ENCODE peak calls at places on chromosomes 4 and X, in four cellular contexts. S is uterus; K is CD8-positive, alpha-beta memory T cell; Y is upper lobe of left lung. J is an unnamed sample. For H3K4me1, the result is how much of the 10 kb centered on the place peaks cover.

GRCh38 chr4:23337292-23337691 is 552.6 kb downstream of the PPARGC1A start:
- DNase-seq in S (no peak), K (no peak), Y (no peak), J (no peak)

GRCh38 chr4:100008048-100008447 is 58.0 kb upstream of the H2AZ1 start:
- DNase-seq in S (no peak), K (no peak), Y (no peak), J (no peak)

GRCh38 chr4:8392591-8393190 is 47.8 kb downstream of the ACOX3 start:
- DNase-seq in S (no peak), K (no peak), Y (no peak), J (no peak)

GRCh38 chr4:178306565-178306964 is 864.3 kb upstream of the AGA start:
- DNase-seq in S (no peak), K (no peak), Y (no peak), J (no peak)

GRCh38 chr4:103318327-103318726 is 120.2 kb upstream of the CENPE start:
- DNase-seq in S (no peak), K (no peak), Y (no peak), J (no peak)

GRCh38 chr4:17313194-17313593 is 198.7 kb downstream of the QDPR start:
- DNase-seq in S (no peak), K (no peak), Y (no peak), J (no peak)

GRCh38 chr4:68732653-68733466 is 62.4 kb upstream of the UGT2B15 start:
- DNase-seq in S (no peak), K (no peak), Y (no peak), J (peak)

GRCh38 chr4:156346959-156347385 is 393.3 kb upstream of the CTSO start:
- DNase-seq in S (no peak), K (no peak), Y (no peak), J (no peak)

GRCh38 chr4:71752383-71753042 is 31.4 kb downstream of the GC start:
- DNase-seq in S (no peak), K (no peak), Y (no peak), J (no peak)

GRCh38 chr4:43048570-43048969 is 156.1 kb downstream of the GRXCR1 start:
- DNase-seq in S (no peak), K (no peak), Y (no peak), J (no peak)

GRCh38 chrX:63855896-63856295 is 70.9 kb upstream of the ARHGEF9 start:
- DNase-seq in S (no peak), K (no peak), Y (no peak), J (no peak)

GRCh38 chrX:38860106-38861013 is 59.1 kb downstream of the MID1IP1 start:
- DNase-seq in S (no peak), K (no peak), Y (no peak), J (no peak)

GRCh38 chr4:76375703-76376102 is 45.2 kb downstream of the CCDC158 start:
- DNase-seq in S (no peak), K (no peak), Y (no peak), J (no peak)

GRCh38 chr4:151771664-151772063 is 10.9 kb upstream of the GATB start:
- DNase-seq in S (no peak), K (no peak), Y (no peak), J (no peak)

GRCh38 chr4:182826391-182826790 is 90.8 kb downstream of the DCTD start:
- DNase-seq in S (no peak), K (no peak), Y (no peak), J (no peak)

GRCh38 chr4:47209833-47210232 is 178.5 kb downstream of the GABRB1 start:
- DNase-seq in S (no peak), K (no peak), Y (no peak), J (no peak)

GRCh38 chr4:11632015-11632414 is 203.3 kb upstream of the HS3ST1 start:
- DNase-seq in S (no peak), K (no peak), Y (no peak), J (no peak)

GRCh38 chrX:13223868-13224555 is 95.8 kb downstream of the ATXN3L start:
- DNase-seq in S (no peak), K (peak), Y (no peak), J (no peak)

GRCh38 chrX:153882557-153882956 is 3.4 kb downstream of the L1CAM start:
- DNase-seq in S (no peak), K (no peak), Y (no peak), J (no peak)
- H3K4me1 ChIP-seq in S (under half), K (under half), Y (under half), J (under half)

GRCh38 chr4:2802618-2803531 is 10.0 kb downstream of the SH3BP2 start:
- DNase-seq in S (no peak), K (no peak), Y (peak), J (no peak)

GRCh38 chr4:2799444-2799911 is 6.6 kb downstream of the SH3BP2 start:
- DNase-seq in S (peak), K (no peak), Y (peak), J (no peak)

GRCh38 chr4:2799971-2800690 is 7.2 kb downstream of the SH3BP2 start:
- DNase-seq in S (peak), K (no peak), Y (peak), J (no peak)

GRCh38 chr4:2798399-2799301 is 5.8 kb downstream of the SH3BP2 start:
- DNase-seq in S (peak), K (peak), Y (peak), J (no peak)

DNA sequence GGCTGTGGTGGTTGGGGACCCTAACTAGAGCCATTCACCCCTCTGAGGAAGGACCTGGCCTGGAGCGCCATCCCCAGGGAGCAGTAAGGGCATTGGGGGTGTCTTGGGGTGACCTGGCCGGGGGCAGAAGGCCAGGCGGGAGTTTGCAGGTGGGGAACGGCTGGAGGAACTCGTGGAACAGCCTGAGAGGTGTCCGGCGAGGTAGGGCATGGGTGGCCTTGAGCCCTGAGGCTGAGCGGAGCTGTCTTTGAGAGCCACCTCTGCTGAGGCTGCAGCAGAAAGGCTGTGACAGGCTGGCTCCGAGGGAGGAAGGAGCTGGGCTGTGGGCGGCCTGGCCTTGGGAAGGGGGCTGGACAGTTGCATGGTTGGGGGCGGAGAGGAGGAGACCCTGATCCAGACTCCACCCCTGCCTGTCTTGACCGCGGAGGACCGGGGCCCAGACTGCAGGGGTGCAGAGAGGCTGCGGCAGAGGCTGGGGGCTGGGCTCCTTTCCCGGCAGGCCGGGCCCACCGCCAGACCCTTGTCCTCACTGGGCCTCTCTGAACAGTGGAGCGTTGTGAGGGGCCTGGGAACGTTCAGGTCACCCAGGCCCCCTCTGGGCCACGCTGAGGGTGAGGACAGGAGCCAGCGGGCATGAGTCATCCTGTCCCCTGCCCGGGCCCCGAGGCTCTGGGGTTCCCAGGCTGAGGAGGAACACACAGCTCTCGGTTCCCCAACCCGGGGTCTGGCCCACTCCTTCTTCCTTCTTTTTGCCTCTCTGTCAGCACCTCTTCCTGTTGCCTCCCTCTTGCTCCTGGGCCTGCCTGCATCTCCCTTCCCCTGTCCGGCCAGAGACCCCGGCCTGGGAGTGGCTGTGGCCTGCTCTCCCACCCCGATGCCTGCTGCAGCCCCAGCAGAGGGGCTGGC is 8.1 kb downstream of the SH3BP2 start:
- DNase-seq in S (peak), K (no peak), Y (peak), J (peak)
- H3K4me1 ChIP-seq in S (under half), K (under half), Y (half or more), J (half or more)

GRCh38 chr4:184386271-184386781 is 88.0 kb downstream of the IRF2 start:
- DNase-seq in S (no peak), K (no peak), Y (no peak), J (no peak)
- H3K4me1 ChIP-seq in S (under half), K (under half), Y (under half), J (half or more)

DNA sequence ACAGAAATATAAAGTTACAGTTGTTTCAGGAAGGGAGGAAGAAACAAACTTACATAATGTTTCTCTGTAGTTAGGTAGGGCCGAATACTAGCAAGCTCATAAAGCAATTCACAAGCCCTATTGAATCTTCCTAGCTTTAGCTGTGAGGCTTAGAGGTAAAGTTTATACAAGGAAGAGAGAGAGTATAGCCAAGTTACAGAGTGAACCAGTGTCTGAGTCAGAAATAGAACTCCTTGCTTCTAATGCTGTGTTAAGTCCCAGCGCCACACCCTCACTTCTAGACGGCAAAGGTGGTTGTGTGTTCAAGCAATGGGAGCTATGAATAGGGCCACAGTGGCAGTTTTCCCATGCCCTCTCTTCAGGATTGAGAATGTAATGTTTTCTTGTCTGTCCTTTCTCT is 6.1 kb downstream of the LPAR4 start:
- DNase-seq in S (no peak), K (no peak), Y (no peak), J (no peak)
- H3K4me1 ChIP-seq in S (under half), K (under half), Y (under half), J (under half)

GRCh38 chr4:3391422-3391821 is 50.3 kb upstream of the HGFAC start:
- DNase-seq in S (no peak), K (no peak), Y (no peak), J (no peak)
- H3K4me1 ChIP-seq in S (under half), K (under half), Y (under half), J (under half)

GRCh38 chr4:57083107-57083506 is 27.1 kb downstream of the IGFBP7 start:
- DNase-seq in S (no peak), K (no peak), Y (no peak), J (no peak)
- H3K4me1 ChIP-seq in S (under half), K (under half), Y (under half), J (under half)

GRCh38 chr4:138233313-138233712 is 8.8 kb downstream of the SLC7A11 start:
- DNase-seq in S (no peak), K (no peak), Y (peak), J (no peak)

GRCh38 chr4:138235419-138235952 is 6.7 kb downstream of the SLC7A11 start:
- DNase-seq in S (no peak), K (no peak), Y (no peak), J (no peak)

GRCh38 chr4:138230048-138230447 is 12.1 kb downstream of the SLC7A11 start:
- DNase-seq in S (no peak), K (no peak), Y (no peak), J (no peak)

GRCh38 chr4:138234254-138234653 is 7.9 kb downstream of the SLC7A11 start:
- DNase-seq in S (no peak), K (no peak), Y (no peak), J (no peak)

DNA sequence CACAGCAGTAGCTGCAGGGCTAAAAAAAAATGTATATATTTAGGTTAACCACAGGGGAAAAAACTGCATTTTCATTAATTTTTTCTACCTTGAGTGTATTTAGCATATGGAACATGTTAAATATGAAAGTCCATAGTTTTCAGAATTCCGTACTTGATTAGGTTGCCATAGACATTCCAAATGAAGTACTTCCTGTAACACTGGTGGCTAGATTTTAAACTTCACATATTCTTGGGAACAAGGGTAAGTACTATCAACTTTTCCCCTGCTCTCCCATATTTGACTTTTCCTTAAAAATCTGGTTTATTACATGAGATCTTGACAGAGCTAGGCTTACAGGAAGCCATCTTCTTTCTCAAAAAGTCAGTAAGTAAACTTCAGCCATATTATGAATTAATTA is 9.8 kb downstream of the SLC7A11 start:
- DNase-seq in S (no peak), K (no peak), Y (no peak), J (no peak)
- H3K4me1 ChIP-seq in S (under half), K (under half), Y (under half), J (under half)

GRCh38 chr4:5881340-5881739 is 11.5 kb downstream of the CRMP1 start:
- DNase-seq in S (no peak), K (no peak), Y (no peak), J (no peak)
- H3K4me1 ChIP-seq in S (under half), K (under half), Y (under half), J (under half)